ENCODE peak calls at places on chromosome 14, in six cellular contexts. B is fibroblast of lung, Z is tibial artery, Q is cardiac muscle cell, D is AG04449, R is A549. S is an unnamed sample.

GRCh38 chr14:94677747-94678146 is 65.6 kb downstream of the SERPINA3 start:
- DNase-seq in Z (no peak), B (no peak), Q (no peak), R (no peak), D (no peak), S (no peak)

GRCh38 chr14:101733211-101733610 is 28.3 kb upstream of the PPP2R5C start:
- DNase-seq in R (no peak), B (peak; percentile 53), Z (no peak), Q (no peak), D (no peak), S (no peak)

GRCh38 chr14:60656755-60657608 is 7.7 kb upstream of the SIX1 start:
- DNase-seq in B (peak; percentile 87), Q (peak; percentile 73), R (peak; percentile 75), Z (no peak), D (no peak), S (no peak)

GRCh38 chr14:23580152-23580926 is 1.7 kb upstream of the JPH4 start:
- DNase-seq in Q (no peak), R (no peak), B (no peak), D (no peak), Z (no peak), S (no peak)

GRCh38 chr14:64728106-64728505 is 23.9 kb downstream of the PLEKHG3 start:
- DNase-seq in Z (no peak), D (no peak), Q (no peak), R (no peak), B (no peak), S (no peak)

GRCh38 chr14:101405931-101406330 is 155.4 kb upstream of the DIO3 start:
- DNase-seq in R (no peak), Z (no peak), B (no peak), Q (no peak), D (no peak), S (no peak)

GRCh38 chr14:102539544-102540309 is 30.2 kb upstream of the ANKRD9 start:
- DNase-seq in D (no peak), Q (no peak), Z (no peak), B (peak; percentile 76), R (no peak), S (peak; percentile 59)

GRCh38 chr14:37469650-37470049 is 125.4 kb downstream of the FOXA1 start:
- DNase-seq in Z (no peak), B (no peak), R (no peak), D (no peak), Q (no peak), S (no peak)

GRCh38 chr14:61321385-61322010 is at the start of gene PRKCH:
- DNase-seq in R (peak; percentile 65), Q (peak; percentile 80), Z (peak; percentile 78), D (no peak), B (peak; percentile 28), S (no peak)

GRCh38 chr14:89356927-89357326 is 60.1 kb downstream of the FOXN3 start:
- DNase-seq in B (no peak), Z (no peak), R (no peak), D (no peak), Q (no peak), S (no peak)

GRCh38 chr14:88492272-88493089 is 62.3 kb downstream of the PTPN21 start:
- DNase-seq in Z (peak; percentile 77), R (peak; percentile 79), B (peak; percentile 81), Q (peak; percentile 88), D (peak; percentile 26), S (peak; percentile 32)

GRCh38 chr14:85252011-85252410 is 277.9 kb upstream of the FLRT2 start:
- DNase-seq in D (no peak), Z (no peak), Q (no peak), R (peak; percentile 17), B (peak; percentile 62), S (no peak)

GRCh38 chr14:71472281-71472960 is 459.8 kb upstream of the RGS6 start:
- DNase-seq in Q (no peak), B (peak; percentile 38), Z (no peak), R (no peak), D (peak; percentile 1), S (no peak)

GRCh38 chr14:97267509-97267908 is 470.3 kb downstream of the VRK1 start:
- DNase-seq in B (no peak), R (no peak), Q (no peak), Z (no peak), D (no peak), S (peak; percentile 48)

GRCh38 chr14:99950191-99950590 is 115.0 kb upstream of the EVL start:
- DNase-seq in Q (peak; percentile 41), R (no peak), Z (no peak), D (no peak), B (no peak), S (no peak)

GRCh38 chr14:103805708-103806107 is 41.7 kb downstream of the PPP1R13B start:
- DNase-seq in Z (no peak), B (no peak), D (no peak), R (no peak), Q (no peak), S (no peak)

GRCh38 chr14:98598576-98598975 is 673.4 kb downstream of the BCL11B start:
- DNase-seq in R (no peak), D (no peak), Z (no peak), B (no peak), Q (no peak), S (no peak)

GRCh38 chr14:68137704-68138619 is 318.4 kb downstream of the RAD51B start:
- DNase-seq in Q (peak; percentile 81), R (peak; percentile 98), B (peak; percentile 83), Z (peak; percentile 36), D (peak; percentile 91), S (peak; percentile 96)

GRCh38 chr14:69685716-69686115 is 74.3 kb downstream of the SUSD6 start:
- DNase-seq in D (no peak), Z (peak; percentile 65), Q (peak; percentile 56), R (no peak), B (peak; percentile 67), S (no peak)

GRCh38 chr14:60686865-60687264 is 37.3 kb downstream of the SIX4 start:
- DNase-seq in D (no peak), Z (no peak), R (no peak), B (no peak), Q (no peak), S (no peak)

GRCh38 chr14:87992720-87993484 is at the start of gene GALC:
- DNase-seq in D (peak; percentile 34), Z (peak; percentile 96), Q (peak; percentile 95), B (peak; percentile 90), R (peak; percentile 90), S (no peak)

GRCh38 chr14:100031506-100032281 is 33.5 kb upstream of the EVL start:
- DNase-seq in Z (peak; percentile 70), D (peak; percentile 96), B (peak; percentile 98), Q (no peak), R (peak; percentile 91), S (peak; percentile 88)

GRCh38 chr14:89669209-89669608 is 252.2 kb upstream of the FOXN3 start:
- DNase-seq in B (no peak), R (no peak), D (no peak), Z (peak; percentile 25), Q (no peak), S (no peak)

GRCh38 chr14:97523936-97524335 is 726.8 kb downstream of the VRK1 start:
- DNase-seq in R (peak; percentile 6), Z (no peak), B (no peak), D (no peak), Q (no peak), S (no peak)

GRCh38 chr14:47511829-47512228 is 163.6 kb downstream of the MDGA2 start:
- DNase-seq in Z (no peak), D (no peak), R (no peak), B (no peak), Q (no peak), S (no peak)

GRCh38 chr14:54083549-54084239 is 127.1 kb upstream of the BMP4 start:
- DNase-seq in R (no peak), D (no peak), Q (no peak), B (no peak), Z (no peak), S (no peak)

GRCh38 chr14:78253986-78254385 is 83.8 kb downstream of the NRXN3 start:
- DNase-seq in B (no peak), D (peak; percentile 46), Z (no peak), R (peak; percentile 43), Q (no peak), S (peak; percentile 80)

GRCh38 chr14:56995010-56995409 is 184.7 kb upstream of the OTX2 start:
- DNase-seq in D (no peak), R (peak; percentile 29), Z (no peak), Q (no peak), B (no peak), S (no peak)

GRCh38 chr14:22488522-22489246 is 100.3 kb downstream of the DAD1 start:
- DNase-seq in Z (no peak), B (no peak), Q (no peak), D (no peak), R (no peak), S (no peak)

GRCh38 chr14:76077340-76077739 is 74.4 kb upstream of the GPATCH2L start:
- DNase-seq in B (no peak), R (no peak), Q (no peak), D (no peak), Z (no peak), S (no peak)
- TF ChIP-seq CTCF in B (no peak), R (no peak), Q (no peak), D (no peak), Z (no peak), S (no peak)

GRCh38 chr14:92534863-92535654 is 21.5 kb downstream of the RIN3 start:
- DNase-seq in Z (no peak), D (no peak), B (no peak), R (no peak), Q (no peak), S (no peak)
- H3K4me3 ChIP-seq in Z (no peak overlapping the region), D (no peak overlapping the region), B (no peak overlapping the region), R (no peak overlapping the region), Q (no peak overlapping the region), S (no peak overlapping the region)

GRCh38 chr14:72558721-72559120 is 335.2 kb downstream of the DPF3 start:
- DNase-seq in Z (peak; percentile 49), R (no peak), D (no peak), B (peak; percentile 76), Q (no peak), S (peak; percentile 71)

GRCh38 chr14:72560331-72560730 is 333.6 kb downstream of the DPF3 start:
- DNase-seq in R (no peak), Z (no peak), B (no peak), Q (peak; percentile 71), D (no peak), S (no peak)

GRCh38 chr14:72559227-72559626 is 334.7 kb downstream of the DPF3 start:
- DNase-seq in R (no peak), D (no peak), Z (no peak), Q (no peak), B (peak; percentile 29), S (peak; percentile 40)

GRCh38 chr14:72560856-72561493 is 332.9 kb downstream of the DPF3 start:
- DNase-seq in D (no peak), B (no peak), Q (no peak), R (no peak), Z (no peak), S (no peak)

DNA sequence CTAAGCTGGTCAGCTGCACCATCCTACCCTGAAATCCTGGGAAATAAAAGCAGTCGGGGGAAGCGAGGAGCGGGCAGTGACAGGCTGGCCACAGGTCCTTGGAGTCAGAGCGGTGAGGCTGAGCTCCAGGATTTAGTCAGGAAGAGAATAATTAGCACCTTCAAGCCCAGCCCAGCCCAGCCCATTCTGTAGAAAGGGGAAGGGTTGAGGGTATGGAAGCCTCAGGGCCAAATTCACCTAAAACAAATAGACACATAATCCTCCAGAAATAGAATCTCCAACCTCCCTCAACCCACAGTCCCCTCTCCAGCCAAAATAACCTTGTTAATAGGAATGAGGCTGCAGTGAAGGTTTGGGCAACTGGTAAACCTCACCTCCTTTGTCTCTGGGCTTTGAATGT is 334.2 kb downstream of the DPF3 start:
- DNase-seq in D (no peak), Q (no peak), Z (no peak), B (no peak), R (no peak), S (no peak)
- TF ChIP-seq CTCF in D (no peak), Q (no peak), Z (no peak), B (no peak), R (no peak), S (no peak)

GRCh38 chr14:74941676-74942097 is 13.7 kb downstream of the PGF start:
- DNase-seq in R (no peak), Z (peak; percentile 78), D (no peak), B (peak; percentile 40), Q (no peak), S (no peak)
- H3K4me3 ChIP-seq in R (no peak overlapping the region), Z (no peak overlapping the region), D (no peak overlapping the region), B (no peak overlapping the region), Q (no peak overlapping the region), S (no peak overlapping the region)